ENCODE peak calls at places on chromosomes 11 and 22, in five cellular contexts. B is body of pancreas, R is right lobe of liver, Y is astrocyte, X is heart right ventricle. T is an unnamed sample. For H3K4me1, the result is how much of the 10 kb centered on the place peaks cover.

GRCh38 chr11:44842219-44842618 is 108.5 kb downstream of the TP53I11 start:
- DNase-seq in R (no peak), Y (peak), X (no peak), B (no peak), T (no peak)

GRCh38 chr11:124586247-124586860 is 16.6 kb downstream of the OR8A1 start:
- DNase-seq in X (peak), R (peak), B (peak), Y (peak), T (no peak)

GRCh38 chr11:3709977-3710376 is 38.8 kb upstream of the CHRNA10 start:
- DNase-seq in Y (peak), X (no peak), R (peak), B (no peak), T (no peak)

GRCh38 chr11:94826415-94826814 is 58.3 kb downstream of the AMOTL1 start:
- DNase-seq in X (no peak), R (no peak), Y (no peak), B (no peak), T (no peak)

GRCh38 chr11:128789497-128790080 is 77.5 kb downstream of the KCNJ1 start:
- DNase-seq in X (no peak), Y (no peak), R (no peak), B (no peak), T (no peak)

GRCh38 chr22:38346506-38346905 is 29.3 kb upstream of the CSNK1E start:
- DNase-seq in R (peak), B (no peak), Y (no peak), X (no peak), T (no peak)

GRCh38 chr11:69353696-69354544 is 60.0 kb downstream of the MYEOV start:
- DNase-seq in R (peak), B (no peak), X (no peak), Y (no peak), T (peak)

GRCh38 chr22:37932821-37933578 is 20.4 kb downstream of the C22orf23 start:
- DNase-seq in X (no peak), Y (no peak), B (peak), R (no peak), T (no peak)

GRCh38 chr11:113163291-113164030 is 150.9 kb upstream of the TTC12 start:
- DNase-seq in Y (no peak), B (no peak), X (no peak), R (no peak), T (no peak)

GRCh38 chr11:2991477-2992233 is 474 bp downstream of the NAP1L4 start:
- DNase-seq in Y (no peak), X (peak), B (peak), R (no peak), T (no peak)

GRCh38 chr11:2538951-2539735 is 94.3 kb downstream of the KCNQ1 start:
- DNase-seq in B (peak), R (peak), Y (no peak), X (no peak), T (peak)

GRCh38 chr11:8709002-8709672 is 26.5 kb downstream of the RPL27A start:
- DNase-seq in X (peak), B (peak), R (peak), Y (peak), T (peak)

GRCh38 chr11:48043111-48043997 is 63.0 kb downstream of the PTPRJ start:
- DNase-seq in X (no peak), R (no peak), Y (no peak), B (no peak), T (no peak)

GRCh38 chr22:35728639-35729308 is 11.1 kb downstream of the APOL5 start:
- DNase-seq in R (peak), Y (no peak), B (peak), X (no peak), T (no peak)

GRCh38 chr22:47837703-47838102 is 1075.3 kb downstream of the TBC1D22A start:
- DNase-seq in Y (no peak), X (no peak), R (no peak), B (peak), T (no peak)

GRCh38 chr22:39952347-39952746 is 7.8 kb upstream of the TMA7B start:
- DNase-seq in X (no peak), B (no peak), R (no peak), Y (no peak), T (no peak)

GRCh38 chr11:23727821-23728220 is 769.0 kb upstream of the LUZP2 start:
- DNase-seq in R (no peak), Y (peak), B (no peak), X (no peak), T (no peak)

GRCh38 chr11:114098927-114099326 is 39.4 kb downstream of the ZBTB16 start:
- DNase-seq in B (peak), R (no peak), X (no peak), Y (no peak), T (no peak)

GRCh38 chr11:122863704-122864326 is 18.7 kb upstream of the JHY start:
- DNase-seq in R (no peak), B (peak), X (peak), Y (peak), T (no peak)

GRCh38 chr11:132838621-132839020 is 693.7 kb downstream of the OPCML start:
- DNase-seq in R (no peak), Y (peak), X (no peak), B (no peak), T (no peak)

GRCh38 chr22:17920145-17920605 is 104.2 kb downstream of the MICAL3 start:
- DNase-seq in Y (peak), B (peak), R (no peak), X (peak), T (no peak)

GRCh38 chr22:20021196-20022181 is 579 bp downstream of the TANGO2 start:
- DNase-seq in X (peak), R (peak), Y (peak), B (peak), T (peak)

GRCh38 chr22:28799834-28800307 is 498 bp downstream of the XBP1 start:
- DNase-seq in B (peak), R (peak), Y (peak), X (peak), T (peak)

GRCh38 chr22:44151661-44152060 is 29.1 kb upstream of the PARVG start:
- DNase-seq in R (no peak), X (no peak), B (no peak), Y (peak), T (no peak)

GRCh38 chr11:80993561-80993960 is 1552.7 kb upstream of the TENM4 start:
- DNase-seq in B (no peak), R (no peak), X (no peak), Y (peak), T (no peak)

GRCh38 chr22:47013861-47014635 is 251.6 kb downstream of the TBC1D22A start:
- DNase-seq in R (no peak), B (no peak), Y (no peak), X (no peak), T (peak)

GRCh38 chr22:49161002-49161850 is 666.4 kb downstream of the BRD1 start:
- DNase-seq in X (no peak), Y (no peak), B (no peak), R (no peak), T (no peak)

GRCh38 chr11:28621648-28622215 is 513.5 kb downstream of the METTL15 start:
- DNase-seq in Y (peak), B (no peak), X (peak), R (no peak), T (no peak)

GRCh38 chr22:42461511-42461910 is 29.3 kb upstream of the NFAM1 start:
- DNase-seq in R (no peak), X (no peak), B (no peak), Y (no peak), T (no peak)

GRCh38 chr11:57458060-57458409 is 2.3 kb upstream of the RTN4RL2 start:
- DNase-seq in Y (no peak), X (no peak), R (no peak), B (no peak), T (no peak)

GRCh38 chr11:115051938-115052590 is 373.7 kb downstream of the NXPE2 start:
- DNase-seq in R (no peak), B (no peak), X (no peak), Y (no peak), T (no peak)

GRCh38 chr22:44577391-44578114 is 79.5 kb upstream of the RTL6 start:
- DNase-seq in X (no peak), Y (no peak), R (peak), B (no peak), T (no peak)

GRCh38 chr11:66543263-66544107 is 2.4 kb downstream of the ZDHHC24 start:
- DNase-seq in X (peak), Y (peak), R (no peak), B (peak), T (no peak)

GRCh38 chr11:1389932-1390587 is at the start of gene BRSK2:
- DNase-seq in Y (no peak), X (no peak), R (no peak), B (peak), T (no peak)

GRCh38 chr22:39240841-39241631 is 3.7 kb downstream of the PDGFB start:
- DNase-seq in Y (no peak), X (no peak), B (peak), R (no peak), T (no peak)

GRCh38 chr22:41524809-41525449 is 19.3 kb downstream of the POLR3H start:
- DNase-seq in B (no peak), R (no peak), X (no peak), Y (no peak), T (peak)

GRCh38 chr11:60700689-60701508 is 1.5 kb downstream of the MS4A8 start:
- DNase-seq in B (peak), Y (no peak), R (no peak), X (no peak), T (no peak)
- H3K4me3 ChIP-seq in B (no peak), Y (no peak), R (no peak), X (no peak), T (no peak)

GRCh38 chr11:35158371-35159081 is 19.6 kb downstream of the CD44 start:
- DNase-seq in X (peak), B (peak), R (no peak), Y (no peak), T (no peak)
- H3K4me1 ChIP-seq in X (under half), B (half or more), R (under half), Y (under half), T (half or more)

GRCh38 chr11:11584446-11584810 is 37.4 kb downstream of the GALNT18 start:
- DNase-seq in Y (peak), B (no peak), R (no peak), X (no peak), T (peak)
- H3K27ac ChIP-seq in Y (peak), B (no peak), R (no peak), X (no peak), T (peak)

GRCh38 chr11:77176996-77177395 is 49.0 kb downstream of the MYO7A start:
- DNase-seq in R (no peak), X (no peak), B (no peak), Y (no peak), T (no peak)
- H3K4me3 ChIP-seq in R (no peak), X (no peak), B (no peak), Y (no peak), T (no peak)